ENCODE peak calls at places on chromosome 18, in ten cellular contexts. R is stomach, N is prostate gland, U is OCI-LY7, M is A673, X is mammary epithelial cell, Q is ovary, J is PC-3, C is brain microvascular endothelial cell, W is esophagus muscularis mucosa. F is an unnamed sample.

GRCh38 chr18:55413474-55413873 is 174.5 kb downstream of the TCF4 start:
- DNase-seq in R (no peak), N (no peak), U (no peak), M (no peak), X (peak), Q (no peak), J (peak), C (no peak), W (no peak), F (no peak)

GRCh38 chr18:45014047-45014501 is 333.4 kb downstream of the SETBP1 start:
- DNase-seq in R (no peak), N (no peak), U (no peak), M (peak), X (peak), Q (no peak), J (peak), C (peak), W (no peak), F (peak)

GRCh38 chr18:48105317-48105716 is 174.9 kb upstream of the SMAD2 start:
- DNase-seq in R (no peak), N (no peak), U (no peak), M (no peak), X (no peak), Q (no peak), J (no peak), C (no peak), W (no peak), F (no peak)

GRCh38 chr18:63508634-63509033 is 31.9 kb downstream of the SERPINB5 start:
- DNase-seq in R (no peak), N (no peak), U (no peak), M (peak), X (no peak), Q (no peak), J (no peak), C (no peak), W (no peak), F (no peak)

GRCh38 chr18:75844102-75844604 is 416.6 kb upstream of the SMIM21 start:
- DNase-seq in R (no peak), N (no peak), U (no peak), M (no peak), X (no peak), Q (no peak), J (no peak), C (no peak), W (no peak), F (no peak)

GRCh38 chr18:9069482-9070059 is 32.9 kb upstream of the NDUFV2 start:
- DNase-seq in R (no peak), N (no peak), U (peak), M (no peak), X (no peak), Q (no peak), J (no peak), C (no peak), W (no peak), F (no peak)

GRCh38 chr18:55998071-55998522 is 410.1 kb upstream of the TCF4 start:
- DNase-seq in R (no peak), N (peak), U (no peak), M (peak), X (peak), Q (no peak), J (no peak), C (peak), W (no peak), F (peak)

GRCh38 chr18:63063171-63063570 is 256.4 kb downstream of the BCL2 start:
- DNase-seq in R (no peak), N (no peak), U (no peak), M (no peak), X (no peak), Q (no peak), J (peak), C (peak), W (no peak), F (no peak)

GRCh38 chr18:29003194-29003593 is 826.3 kb upstream of the CDH2 start:
- DNase-seq in R (no peak), N (no peak), U (no peak), M (peak), X (no peak), Q (no peak), J (peak), C (no peak), W (no peak), F (no peak)

GRCh38 chr18:54679318-54680149 is 88.5 kb downstream of the DYNAP start:
- DNase-seq in R (no peak), N (peak), U (peak), M (peak), X (peak), Q (no peak), J (peak), C (peak), W (no peak), F (peak)

GRCh38 chr18:40055262-40055661 is 1899.8 kb upstream of the PIK3C3 start:
- DNase-seq in R (no peak), N (no peak), U (no peak), M (no peak), X (no peak), Q (no peak), J (no peak), C (no peak), W (no peak), F (peak)

GRCh38 chr18:44744206-44745180 is 63.8 kb downstream of the SETBP1 start:
- DNase-seq in R (no peak), N (no peak), U (no peak), M (no peak), X (no peak), Q (no peak), J (no peak), C (no peak), W (no peak), F (no peak)

GRCh38 chr18:44725300-44726096 is 44.8 kb downstream of the SETBP1 start:
- DNase-seq in R (no peak), N (no peak), U (peak), M (peak), X (peak), Q (peak), J (peak), C (peak), W (no peak), F (peak)

GRCh38 chr18:26657618-26658581 is 109.5 kb upstream of the KCTD1 start:
- DNase-seq in R (no peak), N (no peak), U (no peak), M (no peak), X (no peak), Q (no peak), J (no peak), C (no peak), W (no peak), F (no peak)

GRCh38 chr18:35127201-35127600 is 86.0 kb downstream of the MAPRE2 start:
- DNase-seq in R (no peak), N (no peak), U (no peak), M (peak), X (no peak), Q (no peak), J (no peak), C (peak), W (no peak), F (peak)

GRCh38 chr18:47586418-47586817 is 335.0 kb upstream of the SKOR2 start:
- DNase-seq in R (no peak), N (no peak), U (no peak), M (no peak), X (no peak), Q (no peak), J (no peak), C (no peak), W (no peak), F (no peak)

GRCh38 chr18:6948238-6948637 is 169.4 kb downstream of the LAMA1 start:
- DNase-seq in R (no peak), N (no peak), U (no peak), M (no peak), X (no peak), Q (no peak), J (no peak), C (no peak), W (no peak), F (no peak)

GRCh38 chr18:46155652-46156051 is 51.5 kb downstream of the HAUS1 start:
- DNase-seq in R (no peak), N (no peak), U (no peak), M (no peak), X (peak), Q (no peak), J (peak), C (peak), W (no peak), F (peak)

GRCh38 chr18:36419913-36420531 is 122.5 kb downstream of the FHOD3 start:
- DNase-seq in R (no peak), N (no peak), U (peak), M (no peak), X (peak), Q (no peak), J (peak), C (no peak), W (no peak), F (no peak)
- TF ChIP-seq CTCF in R (no peak), N (no peak), U (peak), M (no peak), X (peak), Q (no peak), J (peak), C (peak), W (no peak), F (peak)

DNA sequence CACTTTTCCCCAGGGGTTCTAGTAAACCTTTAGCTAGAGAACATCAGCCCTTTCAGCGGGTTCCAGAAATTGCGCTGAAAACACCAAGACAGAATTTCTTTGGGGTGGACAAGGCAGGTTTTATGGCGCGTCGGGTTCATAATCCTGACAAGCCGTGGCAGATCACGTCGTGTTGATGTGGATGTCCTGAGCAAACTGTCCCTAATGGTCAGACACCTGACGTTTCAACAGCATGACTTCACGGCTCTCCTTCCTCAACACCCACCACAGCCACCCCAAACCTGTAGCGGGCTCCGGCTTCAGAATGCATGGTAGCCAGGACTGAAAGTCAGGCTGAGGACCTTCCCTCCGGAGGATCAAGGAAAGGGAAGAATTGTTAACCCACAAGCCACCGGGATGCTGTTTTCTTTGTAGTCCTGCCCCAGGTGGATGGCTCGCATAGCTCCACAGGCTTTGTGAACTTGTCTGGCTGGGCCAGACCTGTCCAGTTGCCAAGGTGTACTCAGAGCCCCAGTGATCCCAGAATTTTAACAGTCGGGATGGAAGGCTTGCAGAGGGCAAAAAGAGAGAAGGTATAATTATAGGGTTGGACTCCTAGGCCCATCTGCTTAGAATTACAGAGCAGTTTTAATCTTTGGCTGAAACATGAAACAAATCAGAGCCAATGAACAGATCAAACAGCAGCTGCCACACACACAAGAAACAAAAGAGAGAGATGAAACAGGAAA is 1.5 kb downstream of the APCDD1 start:
- DNase-seq in R (no peak), N (no peak), U (no peak), M (no peak), X (no peak), Q (no peak), J (no peak), C (no peak), W (peak), F (no peak)
- H3K4me3 ChIP-seq in R (peak), N (peak), U (no peak), M (peak), X (no peak), Q (peak), J (no peak), C (no peak), W (peak), F (peak)

DNA sequence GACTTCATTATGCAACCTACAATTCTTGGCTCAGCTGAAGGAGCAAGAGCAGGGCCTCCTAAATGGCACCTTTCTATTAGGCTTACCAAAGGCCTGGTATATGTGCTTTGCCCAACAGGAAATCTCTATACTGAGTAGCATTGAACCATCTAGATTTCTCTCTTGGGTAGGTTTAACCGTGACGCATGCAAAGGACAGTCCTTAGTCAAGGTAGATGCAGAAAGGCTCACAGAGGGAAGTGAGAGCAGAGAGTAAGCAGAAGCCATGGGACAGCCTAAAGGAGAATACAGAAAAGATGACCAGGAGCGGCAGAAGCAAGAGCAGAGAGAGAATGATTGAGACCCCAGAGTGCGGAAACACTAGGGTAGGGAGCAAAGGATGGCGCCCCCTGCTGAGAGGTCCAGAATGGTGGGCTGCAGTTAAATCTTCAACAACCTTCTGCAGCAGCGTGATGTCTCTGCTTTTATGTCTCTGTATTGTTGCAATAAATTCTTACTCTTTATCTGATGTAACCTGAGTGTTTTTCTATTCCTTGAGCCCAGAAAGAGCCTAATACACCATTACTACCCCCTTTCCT is 4.7 kb upstream of the OSBPL1A start:
- DNase-seq in R (no peak), N (no peak), U (peak), M (no peak), X (no peak), Q (no peak), J (no peak), C (no peak), W (no peak), F (no peak)
- TF ChIP-seq CTCF in R (no peak), N (no peak), U (peak), M (peak), X (no peak), Q (no peak), J (peak), C (peak), W (peak), F (no peak)

GRCh38 chr18:830315-830901 is 18.4 kb upstream of the YES1 start:
- DNase-seq in R (no peak), N (no peak), U (peak), M (peak), X (peak), Q (no peak), J (no peak), C (peak), W (no peak), F (peak)
- H3K4me3 ChIP-seq in R (no peak), N (no peak), U (no peak), M (peak), X (no peak), Q (no peak), J (no peak), C (no peak), W (no peak), F (no peak)

GRCh38 chr18:8011906-8012305 is 444.8 kb downstream of the PTPRM start:
- DNase-seq in R (no peak), N (no peak), U (no peak), M (no peak), X (no peak), Q (no peak), J (no peak), C (no peak), W (no peak), F (no peak)
- TF ChIP-seq CTCF in R (no peak), N (no peak), U (peak), M (no peak), X (no peak), Q (no peak), J (no peak), C (no peak), W (no peak), F (no peak)

GRCh38 chr18:3441290-3441689 is 8.7 kb upstream of the TGIF1 start:
- DNase-seq in R (no peak), N (no peak), U (peak), M (peak), X (no peak), Q (no peak), J (peak), C (peak), W (no peak), F (peak)
- H3K4me3 ChIP-seq in R (no peak), N (no peak), U (no peak), M (no peak), X (no peak), Q (no peak), J (no peak), C (no peak), W (no peak), F (no peak)

DNA sequence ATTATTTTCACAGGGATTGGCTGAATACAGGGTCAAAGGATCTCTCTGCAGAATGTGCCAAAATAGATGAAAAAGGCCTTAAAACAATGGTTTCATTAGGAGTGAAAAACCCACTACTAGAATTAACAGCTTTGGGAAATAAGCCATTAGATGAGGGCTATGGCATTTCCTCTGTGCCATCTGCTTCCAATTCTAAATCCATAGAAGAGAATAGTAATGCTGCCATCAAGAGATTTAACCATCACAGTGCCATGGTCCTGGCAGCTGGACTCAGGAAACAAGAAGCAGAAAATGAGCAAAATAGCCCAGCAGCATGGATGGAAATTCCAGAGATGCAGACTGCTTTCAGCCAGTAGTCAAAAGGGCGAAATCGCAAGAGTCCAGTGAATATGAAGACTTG is 175.3 kb downstream of the MC4R start:
- DNase-seq in R (no peak), N (no peak), U (no peak), M (peak), X (no peak), Q (no peak), J (no peak), C (no peak), W (no peak), F (no peak)
- TF ChIP-seq CTCF in R (no peak), N (no peak), U (no peak), M (no peak), X (no peak), Q (no peak), J (no peak), C (no peak), W (no peak), F (no peak)